ENCODE peak calls at places on chromosomes 2 and 18, in four cellular contexts. T is caudate nucleus, X is WTC11, H is NCI-H146. Z is an unnamed sample.

GRCh38 chr2:76464310-76464709 is 753.6 kb upstream of the GCFC2 start:
- DNase-seq in T (no peak), X (no peak), H (peak), Z (no peak)

GRCh38 chr2:198136142-198136541 is 331.7 kb downstream of the PLCL1 start:
- DNase-seq in X (no peak), H (no peak), T (no peak), Z (no peak)

GRCh38 chr2:17242813-17243485 is 275.3 kb downstream of the RAD51AP2 start:
- DNase-seq in T (no peak), X (no peak), H (no peak), Z (no peak)

GRCh38 chr2:217753460-217754200 is 249.2 kb downstream of the TNS1 start:
- DNase-seq in T (no peak), H (no peak), X (no peak), Z (no peak)

GRCh38 chr2:181356526-181356925 is 100.7 kb upstream of the ITGA4 start:
- DNase-seq in H (no peak), T (no peak), X (no peak), Z (no peak)

GRCh38 chr2:96907405-96908041 is 37.6 kb upstream of the SEMA4C start:
- DNase-seq in X (peak), H (no peak), T (peak), Z (peak)

GRCh38 chr2:211085056-211085680 is 528.8 kb downstream of the CPS1 start:
- DNase-seq in H (peak), T (no peak), X (no peak), Z (no peak)

GRCh38 chr2:121588357-121588756 is 57.7 kb downstream of the RNU4ATAC start:
- DNase-seq in X (no peak), H (no peak), T (no peak), Z (no peak)

GRCh38 chr2:136932700-136933099 is 167.4 kb downstream of the THSD7B start:
- DNase-seq in T (no peak), H (no peak), X (peak), Z (no peak)

GRCh38 chr18:57004366-57005121 is 142.3 kb upstream of the BOD1L2 start:
- DNase-seq in H (no peak), X (no peak), T (no peak), Z (peak)

GRCh38 chr2:50388324-50388723 is 643.6 kb downstream of the NRXN1 start:
- DNase-seq in H (no peak), T (no peak), X (no peak), Z (no peak)

GRCh38 chr18:79938196-79938595 is 13.3 kb downstream of the SLC66A2 start:
- DNase-seq in X (peak), H (no peak), T (no peak), Z (no peak)

GRCh38 chr2:132936261-132936660 is 266.3 kb upstream of the LYPD1 start:
- DNase-seq in X (no peak), H (no peak), T (no peak), Z (no peak)

GRCh38 chr2:239466046-239466754 is 65.4 kb upstream of the HDAC4 start:
- DNase-seq in H (no peak), X (no peak), T (no peak), Z (no peak)

GRCh38 chr2:167187049-167187727 is 298.9 kb downstream of the XIRP2 start:
- DNase-seq in X (no peak), T (no peak), H (no peak), Z (no peak)

GRCh38 chr2:177625744-177626655 is 233.4 kb downstream of the AGPS start:
- DNase-seq in H (peak), X (no peak), T (peak), Z (no peak)

GRCh38 chr2:206790311-206790935 is 25.0 kb downstream of the FASTKD2 start:
- DNase-seq in H (no peak), T (no peak), X (no peak), Z (peak)

GRCh38 chr18:60266558-60266957 is 106.0 kb downstream of the MC4R start:
- DNase-seq in T (no peak), H (no peak), X (no peak), Z (no peak)

GRCh38 chr2:26655611-26656195 is 14.5 kb upstream of the CIB4 start:
- DNase-seq in T (no peak), H (no peak), X (no peak), Z (no peak)

GRCh38 chr2:69099541-69099940 is 86.6 kb downstream of the ANTXR1 start:
- DNase-seq in H (no peak), T (no peak), X (no peak), Z (no peak)

GRCh38 chr2:113370478-113371091 is 66.9 kb upstream of the ZNG1B start:
- DNase-seq in X (peak), H (no peak), T (no peak), Z (peak)

GRCh38 chr2:152594022-152594712 is 123.1 kb downstream of the PRPF40A start:
- DNase-seq in H (no peak), T (no peak), X (no peak), Z (no peak)

GRCh38 chr2:28828382-28828781 is 17.7 kb downstream of the SPDYA start:
- DNase-seq in H (no peak), T (no peak), X (no peak), Z (no peak)

GRCh38 chr2:30178618-30179404 is 32.0 kb downstream of the YPEL5 start:
- DNase-seq in X (no peak), H (peak), T (no peak), Z (peak)

GRCh38 chr2:5720426-5720825 is 28.2 kb downstream of the SOX11 start:
- DNase-seq in X (no peak), H (peak), T (no peak), Z (no peak)

GRCh38 chr2:205245001-205245400 is 437.3 kb upstream of the NRP2 start:
- DNase-seq in X (no peak), H (no peak), T (no peak), Z (no peak)

GRCh38 chr2:55391615-55392242 is 27.9 kb downstream of the CCDC88A start:
- DNase-seq in X (no peak), T (no peak), H (no peak), Z (no peak)

GRCh38 chr2:37623971-37624897 is 47.2 kb downstream of the CDC42EP3 start:
- DNase-seq in T (no peak), X (no peak), H (no peak), Z (no peak)

GRCh38 chr18:61326407-61326806 is 6.8 kb upstream of the CDH20 start:
- DNase-seq in X (no peak), H (no peak), T (no peak), Z (no peak)

GRCh38 chr18:37778417-37779165 is 213.0 kb upstream of the CELF4 start:
- DNase-seq in H (peak), X (peak), T (peak), Z (no peak)

GRCh38 chr2:21230140-21230539 is 106.4 kb downstream of the TDRD15 start:
- DNase-seq in X (no peak), H (no peak), T (no peak), Z (no peak)

GRCh38 chr18:53639696-53640095 is 584.8 kb downstream of the MBD2 start:
- DNase-seq in H (no peak), X (no peak), T (no peak), Z (no peak)

GRCh38 chr2:180356676-180357075 is 349.6 kb upstream of the CWC22 start:
- DNase-seq in X (no peak), T (no peak), H (no peak), Z (no peak)